ENCODE peak calls at places on chromosomes 11 and 22, in seven cellular contexts. C is body of pancreas; X is choroid plexus epithelial cell; R is gastrocnemius medialis; B is astrocyte of the spinal cord; P is GM20000; E is CD8-positive, alpha-beta T cell. N is an unnamed sample.
A peak's percentile ranks its signal among the peaks of the same experiment; 100 is the strongest.

GRCh38 chr11:102810943-102811528 is 13.1 kb upstream of the MMP1 start:
- DNase-seq in X (peak; percentile 61), B (peak; percentile 27), C (no peak), P (no peak), E (no peak), R (no peak), N (no peak)

GRCh38 chr11:44805596-44805995 is 78.8 kb downstream of the TSPAN18 start:
- DNase-seq in R (no peak), B (no peak), C (no peak), E (no peak), P (no peak), X (peak; percentile 24), N (no peak)

GRCh38 chr11:13114566-13115465 is 105.7 kb downstream of the RASSF10 start:
- DNase-seq in X (no peak), R (no peak), E (no peak), C (peak; percentile 59), P (peak; percentile 16), B (no peak), N (no peak)

GRCh38 chr11:6273188-6273587 is 13.6 kb downstream of the CCKBR start:
- DNase-seq in C (no peak), B (no peak), E (no peak), P (no peak), R (no peak), X (no peak), N (no peak)

GRCh38 chr11:85619497-85619896 is 7.6 kb downstream of the DLG2 start:
- DNase-seq in E (no peak), P (no peak), B (no peak), X (peak; percentile 1), R (peak; percentile 39), C (no peak), N (no peak)

GRCh38 chr11:104033561-104033960 is 2.9 kb upstream of the DDI1 start:
- DNase-seq in P (no peak), C (no peak), E (no peak), B (no peak), X (peak; percentile 70), R (no peak), N (no peak)

GRCh38 chr22:44424867-44425351 is 73.1 kb downstream of the RTL6 start:
- DNase-seq in C (peak; percentile 52), R (no peak), E (no peak), X (no peak), B (no peak), P (no peak), N (no peak)

GRCh38 chr22:19875531-19876313 is 21.0 kb upstream of the GNB1L start:
- DNase-seq in E (no peak), B (peak; percentile 13), C (no peak), X (peak; percentile 34), P (no peak), R (peak; percentile 10), N (no peak)

GRCh38 chr11:111793863-111794262 is 27.7 kb upstream of the PPP2R1B start:
- DNase-seq in E (no peak), R (no peak), C (no peak), B (peak; percentile 54), P (no peak), X (peak; percentile 50), N (no peak)

GRCh38 chr11:76096552-76096951 is 109.8 kb downstream of the WNT11 start:
- DNase-seq in C (no peak), X (no peak), P (no peak), E (no peak), B (no peak), R (no peak), N (no peak)

GRCh38 chr11:18731949-18732821 is 6.2 kb upstream of the IGSF22 start:
- DNase-seq in X (peak; percentile 68), B (peak; percentile 37), P (peak; percentile 83), E (peak; percentile 58), C (peak; percentile 51), R (peak; percentile 24), N (peak; percentile 56)

GRCh38 chr22:22460635-22461034 is 47.9 kb downstream of the ZNF280B start:
- DNase-seq in X (peak; percentile 35), C (no peak), R (no peak), E (no peak), P (no peak), B (no peak), N (no peak)

GRCh38 chr22:44735518-44736428 is 16.6 kb upstream of the ARHGAP8 start:
- DNase-seq in C (peak; percentile 68), P (peak; percentile 92), B (peak; percentile 24), E (peak; percentile 84), X (peak; percentile 55), R (peak; percentile 26), N (peak; percentile 88)

GRCh38 chr11:131612576-131612975 is 242.2 kb downstream of the NTM start:
- DNase-seq in B (no peak), X (no peak), E (no peak), R (no peak), P (no peak), C (no peak), N (no peak)

GRCh38 chr11:1390603-1391164 is 950 bp downstream of the BRSK2 start:
- DNase-seq in E (no peak), X (no peak), P (no peak), C (peak; percentile 63), B (no peak), R (no peak), N (no peak)

GRCh38 chr22:29330753-29331152 is 15.3 kb upstream of the RASL10A start:
- DNase-seq in X (peak; percentile 84), B (peak; percentile 77), C (peak; percentile 48), P (no peak), R (peak; percentile 57), E (no peak), N (no peak)

GRCh38 chr11:78642979-78643675 is 68.5 kb upstream of the NARS2 start:
- DNase-seq in B (no peak), E (no peak), C (no peak), R (no peak), X (no peak), P (no peak), N (no peak)

GRCh38 chr22:30884211-30885000 is 84.2 kb downstream of the MORC2 start:
- DNase-seq in E (no peak), P (no peak), R (no peak), C (no peak), X (no peak), B (no peak), N (no peak)

GRCh38 chr11:21622995-21623394 is 569.9 kb upstream of the ANO5 start:
- DNase-seq in R (no peak), X (no peak), P (no peak), B (no peak), C (no peak), E (no peak), N (no peak)

GRCh38 chr11:22341582-22341919 is 3.4 kb downstream of the SLC17A6 start:
- DNase-seq in E (no peak), B (no peak), R (no peak), X (no peak), P (no peak), C (no peak), N (no peak)

GRCh38 chr11:18632841-18633240 is 1.3 kb downstream of the SPTY2D1 start:
- DNase-seq in P (no peak), B (no peak), X (no peak), R (no peak), E (no peak), C (no peak), N (no peak)

GRCh38 chr22:20566420-20567260 is 59.2 kb downstream of the MED15 start:
- DNase-seq in B (peak; percentile 77), C (peak; percentile 61), X (peak; percentile 77), E (peak; percentile 74), R (no peak), P (no peak), N (no peak)

GRCh38 chr11:416757-417621 is 2.2 kb upstream of the SIGIRR start:
- DNase-seq in B (no peak), C (peak; percentile 81), E (peak; percentile 54), R (no peak), P (peak; percentile 70), X (no peak), N (peak; percentile 55)

GRCh38 chr11:60305906-60306619 is 21.0 kb upstream of the MS4A6E start:
- DNase-seq in B (peak; percentile 3), P (no peak), C (no peak), X (peak; percentile 14), E (no peak), R (no peak), N (no peak)

GRCh38 chr11:59765068-59765770 is 10.0 kb downstream of the STX3 start:
- DNase-seq in P (no peak), E (no peak), X (no peak), B (no peak), C (no peak), R (no peak), N (no peak)

GRCh38 chr22:46088541-46089311 is 61.6 kb upstream of the PPARA start:
- DNase-seq in R (peak; percentile 87), E (no peak), P (no peak), X (peak; percentile 76), C (peak; percentile 73), B (peak; percentile 78), N (no peak)

GRCh38 chr22:24985824-24986214 is 33.3 kb downstream of the KIAA1671 start:
- DNase-seq in B (peak; percentile 84), R (no peak), X (peak; percentile 70), C (no peak), P (no peak), E (no peak), N (no peak)

DNA sequence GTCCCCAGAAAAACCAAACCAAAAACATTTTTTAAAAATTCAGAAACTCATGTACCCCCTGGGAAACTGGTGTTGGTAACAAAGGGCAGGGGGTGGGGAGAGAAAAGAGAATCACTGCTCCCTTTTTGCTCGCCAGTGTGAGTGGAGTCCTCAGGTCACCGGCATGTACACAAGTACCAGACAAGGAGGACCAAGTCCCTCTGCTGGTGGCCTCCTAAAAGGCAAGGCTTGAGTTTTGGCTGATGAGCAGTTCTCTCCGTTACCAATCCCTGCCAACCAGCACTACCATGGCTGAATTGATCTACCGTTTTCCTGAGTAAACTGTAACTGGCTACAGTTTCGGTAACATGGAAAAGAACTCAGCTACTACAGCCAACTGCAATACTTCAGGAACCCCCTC is 22.0 kb downstream of the APOL5 start:
- DNase-seq in P (no peak), C (no peak), R (peak; percentile 48), E (no peak), X (no peak), B (no peak), N (no peak)
- TF ChIP-seq CTCF in P (no peak), C (no peak), R (no peak), E (no peak), X (peak; percentile 44), B (peak; percentile 16), N (no peak)

DNA sequence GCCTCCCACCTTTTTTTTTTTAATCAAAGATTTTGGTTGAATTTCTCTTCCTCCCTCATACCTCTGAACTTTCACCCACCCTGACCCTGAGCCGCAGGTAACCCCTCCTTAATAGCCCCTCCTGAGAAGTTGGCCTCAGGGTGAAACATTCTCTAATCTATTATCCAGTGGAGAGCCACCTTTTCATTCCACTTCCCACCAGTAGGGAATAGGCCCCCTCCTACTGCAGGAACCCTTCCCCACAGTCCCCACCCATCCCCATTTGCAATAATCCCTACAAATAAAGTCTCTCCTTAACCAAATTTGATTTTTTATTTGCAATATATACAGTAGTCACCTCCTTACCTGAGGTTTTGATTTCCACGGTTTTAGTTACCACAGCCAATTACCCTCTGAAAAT is 2.1 kb upstream of the SLC35F2 start:
- DNase-seq in P (no peak), C (no peak), E (no peak), X (no peak), B (no peak), R (no peak), N (no peak)
- TF ChIP-seq CTCF in P (no peak), C (no peak), E (no peak), X (peak; percentile 2), B (no peak), R (no peak), N (no peak)

GRCh38 chr11:119727523-119728081 is 1.4 kb downstream of the NECTIN1 start:
- DNase-seq in X (no peak), R (no peak), P (peak; percentile 79), E (no peak), B (no peak), C (peak; percentile 40), N (peak; percentile 40)
- TF ChIP-seq CTCF in X (peak; percentile 20), R (no peak), P (peak; percentile 26), E (no peak), B (peak; percentile 15), C (peak; percentile 27), N (no peak)

GRCh38 chr11:17328856-17329490 is 22.6 kb upstream of the NCR3LG1 start:
- DNase-seq in C (peak; percentile 25), E (no peak), B (no peak), R (no peak), X (no peak), P (no peak), N (no peak)
- TF ChIP-seq CTCF in C (peak; percentile 7), E (no peak), B (no peak), R (no peak), X (peak; percentile 8), P (no peak), N (no peak)